ENCODE peak calls at places on chromosome 18, in nine cellular contexts. K is hepatocyte, L is right cardiac atrium, Q is uterus, M is body of pancreas, D is H1, Z is stomach, Y is aorta, X is PC-9. F is an unnamed sample. For H3K4me1, the result is how much of the 10 kb centered on the place peaks cover.

GRCh38 chr18:41887100-41887499 is 67.9 kb upstream of the PIK3C3 start:
- DNase-seq in Y (no peak), Z (no peak), Q (no peak), K (no peak), X (no peak), M (no peak), D (no peak), L (no peak), F (no peak)

GRCh38 chr18:30687501-30687900 is 355.0 kb downstream of the DSC3 start:
- DNase-seq in D (no peak), L (no peak), K (no peak), Q (no peak), Y (no peak), X (no peak), M (no peak), Z (no peak), F (no peak)

GRCh38 chr18:8984131-8984670 is 118.3 kb upstream of the NDUFV2 start:
- DNase-seq in K (no peak), Q (no peak), Z (no peak), L (no peak), X (no peak), M (no peak), Y (no peak), D (no peak), F (no peak)

GRCh38 chr18:44725300-44726096 is 44.8 kb downstream of the SETBP1 start:
- DNase-seq in X (no peak), D (no peak), Q (peak), Y (peak), M (peak), L (peak), K (no peak), Z (no peak), F (no peak)

GRCh38 chr18:40841473-40841872 is 1113.6 kb upstream of the PIK3C3 start:
- DNase-seq in Z (no peak), M (no peak), Y (no peak), L (no peak), Q (no peak), D (no peak), X (no peak), K (no peak), F (no peak)

GRCh38 chr18:45320724-45321123 is 294.6 kb upstream of the SLC14A2 start:
- DNase-seq in K (peak), Y (no peak), M (no peak), Z (no peak), D (no peak), L (no peak), X (no peak), Q (no peak), F (no peak)

GRCh38 chr18:79579807-79580480 is 99.7 kb upstream of the CTDP1 start:
- DNase-seq in X (no peak), Z (no peak), Q (peak), L (no peak), D (peak), Y (peak), K (no peak), M (peak), F (no peak)

GRCh38 chr18:45169610-45170009 is 445.7 kb upstream of the SLC14A2 start:
- DNase-seq in X (no peak), L (peak), Q (peak), M (peak), D (no peak), K (peak), Z (no peak), Y (no peak), F (no peak)

GRCh38 chr18:76489081-76489480 is 6.0 kb downstream of the ZNF516 start:
- DNase-seq in Y (no peak), L (no peak), Z (no peak), X (no peak), M (no peak), K (no peak), Q (no peak), D (no peak), F (no peak)

GRCh38 chr18:59704146-59704545 is 6.9 kb upstream of the CCBE1 start:
- DNase-seq in X (no peak), M (no peak), Q (no peak), Z (no peak), D (no peak), L (no peak), Y (no peak), K (no peak), F (no peak)

GRCh38 chr18:41828137-41828536 is 126.9 kb upstream of the PIK3C3 start:
- DNase-seq in X (no peak), K (no peak), L (no peak), M (no peak), Y (no peak), D (no peak), Q (no peak), Z (no peak), F (no peak)

GRCh38 chr18:56836173-56836572 is 185.0 kb downstream of the WDR7 start:
- DNase-seq in L (no peak), M (no peak), K (no peak), Y (no peak), Z (no peak), Q (no peak), D (no peak), X (no peak), F (no peak)

GRCh38 chr18:77442393-77442792 is 192.7 kb downstream of the GALR1 start:
- DNase-seq in L (no peak), M (no peak), X (no peak), Z (no peak), K (no peak), Q (no peak), D (no peak), Y (no peak), F (no peak)

GRCh38 chr18:57125627-57126026 is 21.3 kb upstream of the BOD1L2 start:
- DNase-seq in K (no peak), D (no peak), Z (no peak), Y (no peak), X (no peak), Q (no peak), L (no peak), M (no peak), F (no peak)

DNA sequence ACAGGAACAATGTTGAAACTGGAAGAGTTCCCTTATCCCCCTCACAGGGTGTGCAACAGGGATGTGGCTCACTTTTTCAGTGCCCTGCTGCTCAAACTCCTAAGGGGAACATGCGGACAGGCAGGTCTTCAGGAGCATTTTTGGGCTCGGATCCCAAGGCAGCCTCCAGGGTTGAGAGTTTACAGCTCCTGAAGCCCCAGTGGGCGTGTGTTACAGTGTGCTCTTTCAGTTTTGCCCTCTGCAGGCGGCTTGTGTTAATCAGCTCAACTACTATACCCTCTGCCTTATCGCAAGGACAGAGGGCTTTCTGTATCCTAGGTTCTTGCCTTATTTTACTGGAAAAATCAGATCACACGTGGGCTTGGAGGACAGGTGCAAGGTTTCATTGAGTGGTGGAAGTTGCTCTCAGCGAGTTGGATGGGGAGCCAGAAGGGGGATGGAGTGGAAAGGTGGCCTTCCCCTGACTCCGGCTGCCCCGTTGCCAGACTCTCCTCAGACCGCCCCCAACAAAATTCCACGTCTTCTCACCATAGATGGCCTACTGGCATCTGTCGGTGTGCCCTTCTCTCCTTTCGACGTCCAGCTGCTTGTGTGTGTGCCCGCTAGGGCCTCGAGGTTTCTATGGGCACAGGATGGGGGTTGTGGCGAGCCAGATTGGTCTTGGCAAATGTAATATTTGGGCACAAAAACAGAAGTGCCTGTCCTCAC is 541.9 kb downstream of the TMX3 start:
- DNase-seq in Z (no peak), Y (no peak), K (peak), Q (no peak), M (no peak), X (no peak), L (no peak), D (peak), F (peak)
- H3K4me1 ChIP-seq in Z (under half), Y (under half), K (under half), Q (under half), M (under half), X (under half), L (under half), D (under half), F (under half)

GRCh38 chr18:52948878-52949444 is 609.0 kb downstream of the DCC start:
- DNase-seq in M (no peak), L (no peak), X (no peak), K (peak), Y (no peak), Z (no peak), D (no peak), Q (no peak), F (no peak)
- H3K4me3 ChIP-seq in M (no peak), L (no peak), X (no peak), K (no peak), Y (no peak), Z (no peak), D (no peak), Q (no peak), F (no peak)

GRCh38 chr18:34592961-34593382 is 117.1 kb upstream of the DTNA start:
- DNase-seq in L (peak), X (no peak), Z (peak), Q (peak), K (peak), M (peak), Y (peak), D (peak), F (no peak)
- H3K27ac ChIP-seq in L (peak), X (no peak), Z (peak), Q (peak), K (peak), M (peak), Y (peak), D (peak), F (no peak)

GRCh38 chr18:55421612-55422381 is 166.2 kb downstream of the TCF4 start:
- DNase-seq in K (no peak), Q (peak), Y (no peak), M (no peak), X (no peak), D (no peak), Z (no peak), L (peak), F (no peak)
- H3K4me1 ChIP-seq in K (under half), Q (under half), Y (under half), M (under half), X (under half), D (under half), Z (under half), L (under half), F (under half)

GRCh38 chr18:50560681-50561629 is 1.1 kb downstream of the MAPK4 start:
- DNase-seq in Z (no peak), M (peak), X (no peak), Y (peak), K (peak), D (peak), Q (peak), L (peak), F (no peak)
- H3K4me3 ChIP-seq in Z (peak), M (peak), X (no peak), Y (peak), K (peak), D (peak), Q (peak), L (peak), F (peak)

GRCh38 chr18:21303913-21304312 is 61.9 kb downstream of the GREB1L start:
- DNase-seq in K (no peak), D (no peak), L (no peak), Q (no peak), Z (no peak), M (no peak), Y (no peak), X (no peak), F (no peak)
- H3K27ac ChIP-seq in K (no peak), D (no peak), L (no peak), Q (no peak), Z (no peak), M (no peak), Y (no peak), X (no peak), F (no peak)

GRCh38 chr18:75131455-75132000 is 77.4 kb downstream of the PTGR3 start:
- DNase-seq in M (no peak), Z (no peak), L (no peak), Y (no peak), Q (no peak), K (no peak), X (no peak), D (peak), F (no peak)
- H3K4me1 ChIP-seq in M (under half), Z (under half), L (under half), Y (under half), Q (under half), K (under half), X (under half), D (under half), F (under half)

F was measured in iPS DF 6.9.